ENCODE peak calls at places on chromosomes 2 and 18, in five cellular contexts. M, P, J, N and E are unnamed samples.

GRCh38 chr2:28414583-28414982 is 21.9 kb downstream of the FOSL2 start:
- DNase-seq in M (no peak), P (no peak), J (no peak), N (no peak), E (no peak)

GRCh38 chr18:58064406-58064998 is 20.5 kb downstream of the NEDD4L start:
- DNase-seq in M (no peak), P (no peak), J (peak), N (no peak), E (no peak)

GRCh38 chr2:238495422-238495821 is 68.7 kb downstream of the ASB1 start:
- DNase-seq in M (no peak), P (no peak), J (no peak), N (no peak), E (no peak)

GRCh38 chr18:75857558-75857957 is 430.1 kb upstream of the SMIM21 start:
- DNase-seq in M (no peak), P (no peak), J (no peak), N (no peak), E (no peak)

GRCh38 chr2:216315817-216316603 is 56.3 kb downstream of the MARCHF4 start:
- DNase-seq in M (no peak), P (no peak), J (peak), N (no peak), E (no peak)

GRCh38 chr2:38935568-38936172 is 46.0 kb downstream of the ARHGEF33 start:
- DNase-seq in M (no peak), P (no peak), J (peak), N (no peak), E (no peak)

GRCh38 chr18:22657619-22658018 is 239.9 kb upstream of the CTAGE1 start:
- DNase-seq in M (no peak), P (no peak), J (no peak), N (no peak), E (no peak)

GRCh38 chr2:20062615-20063545 is 11.5 kb upstream of the LAPTM4A start:
- DNase-seq in M (no peak), P (no peak), J (peak), N (no peak), E (no peak)

DNA sequence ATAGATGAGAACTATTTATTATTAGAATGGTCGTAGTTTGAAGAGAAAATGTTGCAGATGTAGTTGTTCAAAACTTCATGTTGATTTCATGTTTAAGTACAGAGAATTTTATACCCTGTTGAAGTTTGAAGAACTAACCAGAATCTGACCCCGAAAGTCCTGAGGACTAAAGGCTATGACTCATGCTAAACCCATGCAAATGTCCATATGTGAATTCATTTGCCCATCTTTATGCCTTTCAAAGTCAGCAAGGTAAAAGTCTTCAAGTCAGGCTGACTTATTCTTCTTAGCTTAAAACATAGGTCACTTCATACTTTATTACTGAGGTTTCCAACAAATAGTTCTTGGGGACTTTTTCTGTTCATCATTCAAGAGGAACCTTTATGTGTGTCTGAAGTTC is 185.5 kb downstream of the CCDC85A start:
- DNase-seq in M (no peak), P (no peak), J (no peak), N (no peak), E (no peak)
- TF ChIP-seq POLR2A in M (no peak), P (no peak), J (no peak), N (no peak), E (no peak)

GRCh38 chr2:37563375-37564011 is 107.9 kb downstream of the CDC42EP3 start:
- DNase-seq in M (no peak), P (no peak), J (peak), N (no peak), E (no peak)
- TF ChIP-seq CTCF in M (no peak), P (no peak), J (no peak), N (no peak), E (no peak)

DNA sequence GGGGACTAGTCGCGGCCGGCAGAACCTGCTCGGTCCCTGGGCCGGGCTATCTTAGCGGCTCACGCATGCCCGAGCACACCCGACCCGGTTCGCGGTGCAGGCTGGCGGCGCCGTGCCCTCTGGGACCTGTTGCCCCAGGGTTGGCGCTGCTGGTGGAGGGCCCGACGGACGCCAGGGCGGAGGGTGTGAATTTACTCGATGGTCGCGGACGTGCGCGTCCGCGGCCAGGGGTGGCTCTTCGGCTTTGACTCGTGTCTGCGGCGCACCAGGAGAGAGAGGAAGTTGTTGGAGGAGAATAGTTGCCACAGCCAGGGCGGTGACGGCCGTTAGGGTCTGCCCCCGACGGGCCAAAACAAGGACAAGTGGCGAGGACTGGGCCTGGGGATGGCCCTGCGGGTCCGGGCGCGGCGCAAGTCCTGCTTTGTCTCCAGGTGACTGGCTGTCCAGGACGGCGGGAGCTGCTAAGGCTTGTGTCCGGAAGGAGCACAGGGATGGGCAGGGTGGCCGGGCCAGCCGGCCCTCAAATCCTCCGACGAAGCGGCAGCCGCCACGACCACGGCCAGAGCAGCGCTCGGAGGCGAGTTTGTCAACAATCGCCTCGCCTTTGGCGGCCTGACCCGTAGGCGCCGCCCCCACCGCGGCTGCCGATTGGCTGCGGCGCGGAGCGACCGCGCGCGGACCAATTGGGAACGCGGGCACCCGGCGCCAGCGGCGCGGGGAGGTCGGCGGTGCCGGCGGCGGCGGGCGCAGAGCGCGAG is 1.3 kb downstream of the BCL2L11 start:
- DNase-seq in M (peak), P (peak), J (peak), N (peak), E (peak)
- TF ChIP-seq POLR2A in M (peak), P (peak), J (no peak), N (no peak), E (peak)

DNA sequence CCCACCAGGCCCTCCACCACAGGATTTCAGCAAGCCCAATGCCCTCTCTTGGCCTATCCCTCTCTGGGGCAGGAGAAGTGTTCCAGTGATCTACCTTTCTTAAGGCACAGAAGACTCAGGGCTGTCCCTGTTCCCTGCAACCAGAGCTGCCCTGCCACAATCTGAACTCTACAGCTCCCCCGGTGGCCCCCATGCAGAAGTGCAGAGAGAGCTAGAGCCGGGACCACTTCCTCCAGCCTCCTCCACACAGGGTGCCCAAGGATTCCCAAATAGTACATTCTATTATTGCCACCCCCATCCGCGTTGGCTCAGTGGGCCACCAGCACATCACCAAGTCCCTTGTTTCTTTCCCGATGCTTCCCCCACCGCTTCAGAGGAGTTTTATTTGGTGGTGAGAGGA is 114.8 kb upstream of the PTPRM start:
- DNase-seq in M (no peak), P (no peak), J (peak), N (no peak), E (no peak)
- TF ChIP-seq CTCF in M (peak), P (peak), J (peak), N (no peak), E (no peak)

DNA sequence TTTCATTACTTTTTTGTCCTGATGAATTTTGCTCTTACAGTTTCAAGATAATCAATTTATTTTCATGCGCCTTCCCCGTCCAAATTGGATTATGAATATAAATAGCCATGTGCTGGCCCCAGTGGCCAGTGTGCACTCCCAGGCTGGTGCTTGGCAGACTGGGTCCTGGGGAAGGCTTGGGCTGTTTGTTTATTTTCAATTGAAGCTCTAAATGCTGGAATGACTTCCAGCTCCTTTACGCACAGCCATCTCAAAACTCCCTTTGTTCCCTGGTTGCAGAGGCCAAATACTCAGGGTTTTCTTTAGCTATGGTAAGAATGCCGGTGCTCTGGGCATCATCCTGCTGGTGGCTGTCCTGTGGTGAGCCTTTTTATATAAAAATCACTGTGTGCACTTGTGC is 131.5 kb downstream of the PRKCE start:
- DNase-seq in M (no peak), P (no peak), J (no peak), N (no peak), E (no peak)
- TF ChIP-seq POLR2A in M (no peak), P (no peak), J (no peak), N (no peak), E (no peak)

DNA sequence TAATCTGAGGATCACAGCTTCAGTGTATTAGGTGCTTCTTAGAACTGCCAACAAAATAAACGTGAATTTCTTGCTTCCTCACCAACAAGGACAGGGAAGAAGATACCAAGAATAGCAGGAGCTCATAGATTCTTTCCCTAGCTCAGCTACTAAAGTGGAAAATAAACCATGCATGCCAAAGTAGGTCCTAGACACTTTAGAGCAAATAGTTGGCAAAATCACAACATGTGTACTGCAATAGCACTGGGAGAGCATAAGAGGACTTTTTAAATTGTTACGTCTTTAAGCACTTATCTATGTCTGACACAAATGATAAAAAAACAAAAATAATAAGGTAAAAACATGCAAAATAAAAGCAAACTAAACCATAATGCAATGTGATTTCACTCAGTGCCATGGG is 49.5 kb downstream of the SUCLG1 start:
- DNase-seq in M (no peak), P (no peak), J (no peak), N (no peak), E (no peak)
- TF ChIP-seq CTCF in M (no peak), P (no peak), J (no peak), N (no peak), E (no peak)

DNA sequence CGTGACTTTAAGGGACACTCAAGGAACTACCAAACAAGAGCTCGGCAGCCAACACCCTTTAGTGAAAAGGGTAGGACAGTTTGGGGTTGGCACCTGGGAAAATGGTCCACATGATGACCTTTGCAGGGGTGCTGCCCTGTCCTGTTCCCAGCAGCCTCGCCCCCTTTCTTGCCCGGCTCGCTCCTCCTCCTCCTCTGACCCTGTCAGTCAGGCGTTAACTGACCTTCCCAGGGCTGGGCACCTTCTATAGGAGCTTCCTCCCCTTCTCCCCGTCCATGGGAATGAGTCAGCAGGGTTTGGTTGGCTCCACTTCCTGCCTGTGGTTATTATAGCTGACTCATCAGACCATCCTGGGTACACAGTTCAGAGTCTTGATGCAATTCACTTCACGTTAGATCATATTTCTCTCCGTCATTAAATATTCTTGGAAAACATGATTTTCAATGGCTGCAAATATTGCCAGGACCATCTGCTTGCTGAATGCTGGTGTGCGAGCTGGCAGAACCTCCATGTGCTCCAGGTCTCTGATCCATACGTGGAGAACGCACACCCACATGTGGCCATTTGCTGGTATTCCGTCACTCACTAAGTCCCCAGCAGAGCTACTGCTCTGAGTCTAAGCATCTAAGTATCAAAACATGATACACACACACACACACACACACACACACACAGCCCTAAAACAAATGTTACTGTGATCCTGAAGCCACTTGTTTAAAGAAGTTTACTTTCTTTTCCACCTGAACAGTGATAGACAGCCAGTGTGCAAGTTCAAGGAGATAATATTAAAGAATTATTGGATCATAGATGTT is 185.0 kb downstream of the ANAPC1 start:
- DNase-seq in M (peak), P (peak), J (peak), N (no peak), E (peak)
- TF ChIP-seq POLR2A in M (peak), P (no peak), J (no peak), N (no peak), E (no peak)

DNA sequence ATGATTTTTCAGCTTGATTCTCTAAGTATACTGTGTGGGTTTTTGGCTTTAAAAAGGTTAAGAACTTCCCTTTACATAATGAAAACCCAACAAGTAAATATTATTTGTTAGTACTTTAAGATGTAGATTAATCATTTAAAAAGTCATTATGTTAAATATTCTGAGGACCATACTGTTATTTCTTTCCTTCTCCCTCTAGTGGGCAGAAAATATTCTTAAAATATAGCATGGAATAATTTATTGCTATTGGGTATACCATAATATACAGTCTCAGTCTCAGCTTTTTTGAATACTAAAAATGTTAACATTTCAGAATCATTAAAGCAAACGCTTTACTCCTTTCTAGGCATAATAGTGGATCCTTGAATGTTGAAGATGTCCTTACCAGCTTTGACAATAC is 28.1 kb downstream of the CAMKMT start:
- DNase-seq in M (no peak), P (no peak), J (no peak), N (no peak), E (no peak)
- TF ChIP-seq CTCF in M (no peak), P (no peak), J (peak), N (no peak), E (no peak)

GRCh38 chr2:231707625-231708049 is 688 bp upstream of the PTMA start:
- DNase-seq in M (no peak), P (peak), J (no peak), N (peak), E (peak)
- TF ChIP-seq POLR2A in M (no peak), P (peak), J (no peak), N (peak), E (peak)

DNA sequence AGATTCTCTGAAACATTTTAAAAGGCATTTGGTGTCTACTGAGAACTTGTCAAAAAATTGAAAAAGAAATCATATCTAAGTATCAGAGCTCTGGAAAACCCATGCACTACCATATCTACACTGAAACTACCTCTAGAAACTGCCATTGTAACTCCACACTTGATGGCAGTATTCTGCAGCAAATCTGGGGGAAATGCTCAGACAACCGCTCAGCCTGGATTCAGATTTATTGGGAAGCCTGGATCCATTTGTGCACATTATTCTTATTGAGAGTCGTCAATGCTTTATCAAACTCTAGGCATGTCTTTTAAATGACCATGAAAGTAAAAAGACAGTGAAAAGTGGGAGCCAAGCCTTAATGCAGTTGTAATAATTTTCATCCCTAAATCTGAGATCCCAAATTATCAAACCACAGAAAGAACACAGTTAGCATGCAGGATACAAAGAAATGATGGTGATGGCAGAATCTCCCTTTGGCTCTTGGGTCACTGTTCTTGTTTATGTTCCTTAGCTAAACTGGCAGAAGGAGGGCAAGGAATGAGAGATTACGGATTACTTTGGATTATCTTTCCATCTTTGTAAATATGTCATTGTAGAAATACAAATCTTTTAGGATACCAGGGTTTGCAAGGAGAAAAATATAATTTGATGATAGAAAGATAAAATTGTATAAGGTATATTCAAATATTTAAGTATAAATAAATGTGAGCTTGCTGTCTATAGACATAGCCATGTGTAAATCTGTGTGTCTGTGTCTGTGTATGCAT is 512.1 kb upstream of the SYT4 start:
- DNase-seq in M (no peak), P (no peak), J (no peak), N (no peak), E (no peak)
- TF ChIP-seq CTCF in M (no peak), P (no peak), J (no peak), N (no peak), E (no peak)